ENCODE peak calls at places on chromosomes 4 and X, in four cellular contexts. W is CD8-positive, alpha-beta memory T cell; C is adipocyte; L is transverse colon. Q is an unnamed sample.

GRCh38 chr4:85406185-85406584 is 68.8 kb upstream of the ARHGAP24 start:
- DNase-seq in C (peak), L (no peak), W (no peak), Q (no peak)

GRCh38 chr4:78656968-78657445 is 105.4 kb downstream of the ANXA3 start:
- DNase-seq in L (no peak), C (no peak), W (peak), Q (peak)

GRCh38 chr4:25843340-25844097 is 19.3 kb downstream of the SEL1L3 start:
- DNase-seq in W (no peak), L (peak), C (no peak), Q (no peak)

GRCh38 chrX:72394518-72395163 is 88.9 kb upstream of the CITED1 start:
- DNase-seq in L (no peak), W (no peak), C (peak), Q (no peak)

GRCh38 chrX:153649178-153649914 is 2.3 kb downstream of the DUSP9 start:
- DNase-seq in C (no peak), L (no peak), W (peak), Q (peak)

GRCh38 chr4:121462660-121463261 is 81.9 kb upstream of the QRFPR start:
- DNase-seq in W (peak), L (peak), C (peak), Q (peak)

GRCh38 chrX:67648361-67648760 is 104.5 kb downstream of the AR start:
- DNase-seq in C (no peak), L (no peak), W (no peak), Q (no peak)

GRCh38 chrX:72110051-72110926 is 21.4 kb downstream of the RTL5 start:
- DNase-seq in L (no peak), W (no peak), C (no peak), Q (no peak)

GRCh38 chr4:41878170-41878941 is 56.9 kb upstream of the TMEM33 start:
- DNase-seq in W (no peak), C (no peak), L (no peak), Q (no peak)

GRCh38 chr4:81470456-81471327 is 1.0 kb downstream of the RASGEF1B start:
- DNase-seq in L (peak), W (peak), C (peak), Q (peak)

GRCh38 chr4:152255437-152255836 is 280.5 kb downstream of the FBXW7 start:
- DNase-seq in L (no peak), C (no peak), W (peak), Q (peak)

GRCh38 chrX:103250977-103251376 is 4.0 kb downstream of the TCEAL8 start:
- DNase-seq in W (no peak), L (no peak), C (no peak), Q (no peak)

GRCh38 chr4:128796934-128797333 is 12.6 kb upstream of the JADE1 start:
- DNase-seq in W (no peak), C (no peak), L (no peak), Q (no peak)

GRCh38 chrX:55593756-55594257 is 29.4 kb upstream of the FOXR2 start:
- DNase-seq in W (no peak), C (no peak), L (no peak), Q (no peak)

GRCh38 chrX:9130031-9130430 is 96.1 kb upstream of the FAM9B start:
- DNase-seq in L (no peak), C (no peak), W (no peak), Q (no peak)

DNA sequence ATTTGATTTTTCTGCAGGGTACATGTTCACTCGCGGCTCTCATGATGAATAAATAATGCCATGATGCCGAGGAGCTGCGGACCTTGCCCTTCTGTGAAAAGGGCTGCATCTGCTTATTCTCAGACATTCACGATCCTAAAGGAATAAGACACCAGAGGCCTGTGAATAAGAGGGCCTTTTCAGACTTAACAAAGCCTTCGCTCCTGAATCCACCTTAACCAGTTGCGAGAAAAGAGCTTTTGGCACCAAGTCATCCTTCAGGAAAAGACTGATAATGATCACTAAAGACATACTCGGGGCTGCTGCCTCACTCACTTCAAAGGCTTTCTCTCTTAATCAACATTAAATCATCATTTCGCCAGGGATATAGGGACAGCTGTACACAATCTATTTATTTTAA is 147.5 kb downstream of the FBXO8 start:
- DNase-seq in W (no peak), L (no peak), C (peak), Q (no peak)
- H3K4me3 ChIP-seq in W (no peak), L (no peak), C (peak), Q (no peak)

DNA sequence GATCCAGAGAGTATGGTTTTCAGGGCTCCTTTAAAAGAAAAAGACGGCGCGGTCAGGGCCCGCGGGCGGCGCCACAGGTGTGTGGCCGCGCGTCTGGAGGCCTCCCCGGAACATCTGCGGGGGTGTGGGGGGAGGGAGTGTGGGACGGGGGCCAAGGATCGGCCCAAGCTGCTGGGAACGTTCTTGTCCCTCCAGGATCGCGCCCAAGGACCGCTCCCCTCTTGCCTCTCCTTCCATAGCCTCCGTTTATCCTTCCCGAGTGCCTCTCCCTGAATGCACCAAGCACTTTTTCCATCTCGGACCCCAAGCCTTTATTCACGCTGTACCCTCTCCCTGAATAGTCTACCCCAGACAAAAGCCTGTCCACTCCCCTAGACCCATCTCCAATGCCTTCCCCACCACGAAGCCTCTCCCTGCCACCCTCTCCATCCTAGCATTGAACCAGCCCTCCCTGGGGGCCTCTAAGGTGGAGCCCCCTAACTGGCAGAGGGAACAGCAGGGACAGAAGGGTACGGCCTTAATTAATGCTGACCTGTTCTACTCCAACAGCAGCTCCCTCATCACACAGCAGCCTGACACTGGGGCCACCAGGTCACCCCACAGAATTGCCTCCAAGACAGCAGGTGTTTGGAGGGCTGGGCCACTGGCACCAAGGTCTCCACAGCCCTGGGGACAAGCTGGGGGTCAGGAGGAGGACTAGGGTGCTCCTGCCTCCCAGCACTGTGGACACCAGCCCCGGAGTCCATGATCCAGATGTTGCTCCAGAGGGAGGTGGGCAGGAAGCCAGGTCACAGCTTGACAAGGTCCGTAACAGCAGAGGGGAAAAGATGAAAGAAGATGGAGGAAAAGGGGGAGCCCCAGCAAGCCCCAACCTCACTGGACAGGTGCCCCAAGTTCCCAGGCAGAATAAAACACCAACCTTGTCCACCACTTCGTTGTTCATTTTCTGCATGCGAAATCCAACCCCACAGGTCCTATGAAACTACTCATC is 3.9 kb downstream of the CRMP1 start:
- DNase-seq in W (no peak), L (no peak), C (no peak), Q (no peak)
- H3K4me3 ChIP-seq in W (no peak), L (no peak), C (no peak), Q (no peak)

DNA sequence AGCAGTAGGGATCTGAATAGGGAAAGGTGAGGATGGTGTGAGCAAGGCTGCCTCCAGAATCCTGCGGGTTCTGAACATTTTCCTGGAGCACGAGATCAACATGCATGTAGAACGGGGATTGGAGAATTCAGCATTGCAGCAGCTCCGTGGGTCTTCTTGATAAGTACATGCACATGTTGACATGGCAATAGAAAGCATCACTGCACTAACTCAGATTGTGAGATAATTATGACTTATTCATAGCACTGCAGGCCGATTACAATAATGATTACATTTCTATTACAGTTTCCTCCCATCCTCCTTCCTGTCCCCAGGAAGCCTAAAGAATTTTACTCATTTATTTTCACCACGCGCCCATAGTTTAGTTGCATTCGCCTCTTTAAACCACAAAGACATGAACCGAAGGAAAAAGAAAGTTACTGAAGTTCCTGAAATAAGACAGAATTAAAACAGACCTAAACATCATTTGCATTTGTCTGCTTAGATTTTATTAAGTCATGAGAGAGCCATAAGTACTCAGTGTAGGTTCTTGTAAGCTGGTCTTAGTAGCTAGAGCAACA is 61.3 kb upstream of the ARX start:
- DNase-seq in L (no peak), W (no peak), C (no peak), Q (no peak)
- H3K4me3 ChIP-seq in L (no peak), W (no peak), C (no peak), Q (no peak)

GRCh38 chr4:186765673-186766546 is 42.3 kb upstream of the FAT1 start:
- DNase-seq in W (no peak), C (no peak), L (peak), Q (no peak)
- H3K4me3 ChIP-seq in W (no peak), C (peak), L (no peak), Q (no peak)

DNA sequence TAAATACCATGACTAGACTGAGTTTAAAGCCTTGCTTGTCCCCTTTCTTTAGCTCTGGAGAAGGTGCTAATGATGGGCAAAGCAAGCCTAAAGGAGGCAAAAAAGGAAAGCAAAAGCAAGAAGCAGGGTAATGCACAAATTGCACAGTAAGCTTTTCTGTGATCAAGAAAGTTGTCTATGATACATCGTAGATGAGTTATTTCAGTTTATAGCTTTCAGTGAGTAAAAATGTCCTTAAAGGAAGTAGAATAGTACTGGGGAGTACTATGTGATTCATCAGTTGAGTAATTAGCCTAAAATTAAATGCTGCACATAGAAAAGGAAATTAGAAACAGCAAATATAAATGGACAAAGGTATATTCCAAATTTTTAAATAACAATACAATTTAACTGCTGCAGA is 50.2 kb upstream of the PDE5A start:
- DNase-seq in C (no peak), W (no peak), L (no peak), Q (no peak)
- H3K4me3 ChIP-seq in C (peak), W (no peak), L (no peak), Q (no peak)

GRCh38 chr4:10605746-10606482 is 78.7 kb downstream of the CLNK start:
- DNase-seq in C (peak), W (no peak), L (no peak), Q (no peak)
- H3K4me3 ChIP-seq in C (no peak), W (no peak), L (no peak), Q (no peak)

GRCh38 chrX:138648570-138648969 is 62.9 kb downstream of the FGF13 start:
- DNase-seq in W (no peak), C (no peak), L (no peak), Q (no peak)
- H3K4me3 ChIP-seq in W (no peak), C (no peak), L (no peak), Q (no peak)

GRCh38 chr4:185651137-185651677 is 115.9 kb upstream of the PDLIM3 start:
- DNase-seq in C (no peak), W (no peak), L (no peak), Q (no peak)
- H3K4me3 ChIP-seq in C (no peak), W (no peak), L (no peak), Q (no peak)